ENCODE peak calls at places on chromosomes 6 and 20, in ten cellular contexts. I is T-helper 9 cell; W is brain microvascular endothelial cell; U is AG10803; O is Jurkat, Clone E6-1; T is DMS53; K is HFFc6; L is fibroblast of pulmonary artery; C is NCI-H460; F is NCI-H510A treated with DMSO at 0.1 percent for 48 hours. G is an unnamed sample.

GRCh38 chr20:41717464-41717863 is 99.3 kb upstream of the CHD6 start:
- DNase-seq in T (peak; percentile 54), W (peak; percentile 8), U (no peak), O (no peak), F (peak; percentile 93), I (no peak), K (no peak), C (no peak), L (peak; percentile 20), G (no peak)

GRCh38 chr6:159760602-159761057 is 1.2 kb upstream of the ACAT2 start:
- DNase-seq in K (peak; percentile 60), C (no peak), T (peak; percentile 7), O (no peak), I (no peak), U (peak; percentile 86), W (peak; percentile 49), F (no peak), L (peak; percentile 80), G (peak; percentile 36)

GRCh38 chr6:149897855-149898744 is at the start of gene RAET1E:
- DNase-seq in C (no peak), T (no peak), L (no peak), O (no peak), U (no peak), K (no peak), W (no peak), I (no peak), F (peak; percentile 2), G (no peak)

GRCh38 chr6:170185175-170185970 is 105.5 kb downstream of the DLL1 start:
- DNase-seq in I (no peak), F (no peak), T (no peak), W (no peak), L (no peak), C (no peak), U (no peak), O (no peak), K (no peak), G (no peak)

GRCh38 chr6:33203443-33204164 is 851 bp upstream of the HSD17B8 start:
- DNase-seq in C (no peak), W (no peak), K (no peak), U (no peak), I (no peak), O (no peak), F (no peak), L (no peak), T (no peak), G (no peak)

GRCh38 chr6:135657207-135657606 is 159.7 kb upstream of the AHI1 start:
- DNase-seq in K (no peak), C (no peak), L (no peak), O (no peak), F (peak; percentile 44), T (peak; percentile 22), W (no peak), I (no peak), U (no peak), G (no peak)

GRCh38 chr6:43954311-43955131 is 172.7 kb downstream of the MRPL14 start:
- DNase-seq in K (no peak), C (no peak), U (no peak), O (no peak), L (no peak), I (no peak), F (no peak), W (no peak), T (no peak), G (no peak)

GRCh38 chr20:43507150-43508080 is at the start of gene L3MBTL1:
- DNase-seq in T (peak; percentile 91), K (no peak), O (no peak), L (peak; percentile 43), W (no peak), U (peak; percentile 25), C (peak; percentile 46), I (no peak), F (peak; percentile 59), G (no peak)

GRCh38 chr6:34178361-34179105 is 32.6 kb upstream of the GRM4 start:
- DNase-seq in I (no peak), U (no peak), L (no peak), C (no peak), W (no peak), K (no peak), T (no peak), O (no peak), F (no peak), G (no peak)

GRCh38 chr6:453152-453551 is 61.6 kb downstream of the IRF4 start:
- DNase-seq in C (no peak), I (no peak), K (no peak), T (no peak), U (peak; percentile 3), L (no peak), W (no peak), F (no peak), O (no peak), G (peak; percentile 56)

GRCh38 chr6:148857817-148858390 is 111.1 kb downstream of the UST start:
- DNase-seq in W (peak; percentile 24), U (peak; percentile 94), C (no peak), I (no peak), L (no peak), F (no peak), K (peak; percentile 73), T (no peak), O (no peak), G (peak; percentile 74)

GRCh38 chr6:108755257-108756240 is 92.7 kb upstream of the ARMC2 start:
- DNase-seq in I (no peak), C (no peak), F (no peak), U (peak; percentile 66), O (no peak), L (peak; percentile 27), W (no peak), K (peak; percentile 46), T (no peak), G (peak; percentile 30)

GRCh38 chr6:44216677-44217331 is at the start of gene MYMX:
- DNase-seq in U (no peak), C (no peak), L (no peak), F (no peak), O (no peak), I (no peak), T (no peak), K (no peak), W (no peak), G (no peak)

GRCh38 chr6:16799279-16800193 is 38.3 kb upstream of the ATXN1 start:
- DNase-seq in O (no peak), I (no peak), C (no peak), K (no peak), F (no peak), T (peak; percentile 90), W (no peak), L (peak; percentile 41), U (peak; percentile 31), G (no peak)

GRCh38 chr6:137976430-137976829 is 109.4 kb downstream of the TNFAIP3 start:
- DNase-seq in O (no peak), T (no peak), U (no peak), L (no peak), F (no peak), I (no peak), W (no peak), C (no peak), K (no peak), G (no peak)

GRCh38 chr6:109297719-109298118 is 84.5 kb downstream of the CD164 start:
- DNase-seq in K (no peak), O (no peak), F (no peak), L (no peak), I (no peak), U (no peak), C (no peak), W (no peak), T (peak; percentile 43), G (no peak)

GRCh38 chr6:14910692-14911547 is 334.9 kb upstream of the JARID2 start:
- DNase-seq in W (no peak), C (no peak), T (no peak), F (no peak), U (peak; percentile 52), K (no peak), I (no peak), O (peak; percentile 92), L (peak; percentile 39), G (no peak)

GRCh38 chr20:25247666-25248500 is at the start of gene PYGB:
- DNase-seq in L (peak; percentile 84), F (peak; percentile 87), I (peak; percentile 71), C (peak; percentile 79), W (peak; percentile 63), O (peak; percentile 55), K (peak; percentile 80), U (peak; percentile 83), T (peak; percentile 93), G (peak; percentile 82)

GRCh38 chr6:127539292-127539691 is 20.2 kb upstream of the MTCL3 start:
- DNase-seq in W (no peak), U (peak; percentile 39), K (no peak), C (peak; percentile 14), L (peak; percentile 60), T (peak; percentile 62), O (peak; percentile 21), F (peak; percentile 13), I (no peak), G (peak; percentile 32)

GRCh38 chr20:62596486-62596885 is 45.8 kb upstream of the SLCO4A1 start:
- DNase-seq in O (no peak), F (no peak), C (no peak), T (no peak), I (no peak), U (no peak), K (no peak), L (no peak), W (no peak), G (no peak)

GRCh38 chr6:45156075-45156474 is 172.1 kb upstream of the RUNX2 start:
- DNase-seq in T (peak; percentile 7), L (no peak), U (no peak), C (no peak), K (no peak), I (no peak), W (no peak), F (peak; percentile 37), O (peak; percentile 99), G (no peak)

GRCh38 chr20:51388227-51388626 is 154.3 kb downstream of the NFATC2 start:
- DNase-seq in I (no peak), L (peak; percentile 26), F (no peak), W (no peak), O (no peak), U (peak; percentile 45), K (peak; percentile 61), C (no peak), T (no peak), G (no peak)

GRCh38 chr6:109736273-109737031 is 45.4 kb downstream of the FIG4 start:
- DNase-seq in T (no peak), U (no peak), K (no peak), O (no peak), I (no peak), F (no peak), W (no peak), L (no peak), C (no peak), G (no peak)